ENCODE peak calls at places on chromosomes 5 and 9, in four cellular contexts. One of them, this sample, is unnamed.

GRCh38 chr9:12813960-12814876 is 39.4 kb downstream of the LURAP1L start:
- DNase-seq in K562: no peak
- DNase-seq in SK-N-SH: peak
- DNase-seq in GM12878: no peak
- DNase-seq in this sample: no peak

GRCh38 chr5:3220638-3221288 is 374.9 kb upstream of the IRX1 start:
- DNase-seq in SK-N-SH: no peak
- DNase-seq in GM12878: no peak
- DNase-seq in K562: no peak
- DNase-seq in this sample: no peak

GRCh38 chr9:75471549-75472114 is 383.3 kb downstream of the OSTF1 start:
- DNase-seq in K562: no peak
- DNase-seq in GM12878: no peak
- DNase-seq in SK-N-SH: no peak
- DNase-seq in this sample: no peak

GRCh38 chr9:100099722-100100042 is 639 bp downstream of the INVS start:
- DNase-seq in SK-N-SH: peak
- DNase-seq in K562: peak
- DNase-seq in GM12878: no peak
- DNase-seq in this sample: no peak

GRCh38 chr9:115133649-115134048 is 15.7 kb upstream of the TNC start:
- DNase-seq in K562: no peak
- DNase-seq in SK-N-SH: no peak
- DNase-seq in GM12878: no peak
- DNase-seq in this sample: no peak

GRCh38 chr5:101306391-101307137 is 403.5 kb upstream of the ST8SIA4 start:
- DNase-seq in GM12878: no peak
- DNase-seq in K562: no peak
- DNase-seq in SK-N-SH: no peak
- DNase-seq in this sample: no peak

GRCh38 chr9:131875828-131876485 is 136.1 kb upstream of the RAPGEF1 start:
- DNase-seq in K562: no peak
- DNase-seq in GM12878: no peak
- DNase-seq in SK-N-SH: no peak
- DNase-seq in this sample: no peak

GRCh38 chr5:145245354-145245753 is 589.8 kb downstream of the PRELID2 start:
- DNase-seq in GM12878: no peak
- DNase-seq in SK-N-SH: no peak
- DNase-seq in K562: no peak
- DNase-seq in this sample: no peak

GRCh38 chr9:134218230-134218629 is 53.9 kb upstream of the RNU6ATAC start:
- DNase-seq in GM12878: no peak
- DNase-seq in K562: no peak
- DNase-seq in SK-N-SH: peak
- DNase-seq in this sample: no peak

GRCh38 chr5:139104577-139105271 is 93.4 kb downstream of the SIL1 start:
- DNase-seq in SK-N-SH: no peak
- DNase-seq in K562: no peak
- DNase-seq in GM12878: no peak
- DNase-seq in this sample: no peak

GRCh38 chr5:6626494-6626893 is 6.3 kb downstream of the NSUN2 start:
- DNase-seq in GM12878: no peak
- DNase-seq in SK-N-SH: no peak
- DNase-seq in K562: no peak
- DNase-seq in this sample: no peak

GRCh38 chr9:107316795-107317661 is 33.9 kb downstream of the RAD23B start:
- DNase-seq in GM12878: no peak
- DNase-seq in K562: no peak
- DNase-seq in SK-N-SH: no peak
- DNase-seq in this sample: no peak

GRCh38 chr9:83047839-83048775 is 14.8 kb downstream of the RASEF start:
- DNase-seq in SK-N-SH: no peak
- DNase-seq in K562: no peak
- DNase-seq in GM12878: no peak
- DNase-seq in this sample: no peak

GRCh38 chr9:86500667-86501435 is 146.6 kb upstream of the TUT7 start:
- DNase-seq in GM12878: no peak
- DNase-seq in K562: no peak
- DNase-seq in SK-N-SH: no peak
- DNase-seq in this sample: no peak

GRCh38 chr9:94084314-94084713 is at the start of gene PTPDC1:
- DNase-seq in K562: peak
- DNase-seq in SK-N-SH: peak
- DNase-seq in GM12878: no peak
- DNase-seq in this sample: peak

GRCh38 chr9:93346240-93347112 is 105.0 kb upstream of the FAM120A start:
- DNase-seq in K562: no peak
- DNase-seq in SK-N-SH: peak
- DNase-seq in GM12878: no peak
- DNase-seq in this sample: peak

GRCh38 chr9:112074250-112075008 is 100.7 kb downstream of the SUSD1 start:
- DNase-seq in SK-N-SH: peak
- DNase-seq in K562: peak
- DNase-seq in GM12878: peak
- DNase-seq in this sample: peak

GRCh38 chr5:10933141-10933540 is 172.1 kb upstream of the DAP start:
- DNase-seq in K562: no peak
- DNase-seq in GM12878: no peak
- DNase-seq in SK-N-SH: no peak
- DNase-seq in this sample: no peak

GRCh38 chr9:105503873-105504272 is 54.1 kb upstream of the FKTN start:
- DNase-seq in SK-N-SH: no peak
- DNase-seq in GM12878: peak
- DNase-seq in K562: peak
- DNase-seq in this sample: no peak

GRCh38 chr9:132214027-132214622 is 52.3 kb downstream of the NTNG2 start:
- DNase-seq in GM12878: no peak
- DNase-seq in SK-N-SH: peak
- DNase-seq in K562: no peak
- DNase-seq in this sample: peak

GRCh38 chr5:147234098-147234824 is 565 bp upstream of the STK32A start:
- DNase-seq in GM12878: no peak
- DNase-seq in SK-N-SH: no peak
- DNase-seq in K562: no peak
- DNase-seq in this sample: peak

GRCh38 chr9:87547665-87548064 is 50.0 kb downstream of the DAPK1 start:
- DNase-seq in K562: no peak
- DNase-seq in GM12878: no peak
- DNase-seq in SK-N-SH: peak
- DNase-seq in this sample: no peak

GRCh38 chr5:134435525-134435924 is 23.8 kb upstream of the CDKN2AIPNL start:
- DNase-seq in GM12878: no peak
- DNase-seq in K562: no peak
- DNase-seq in SK-N-SH: no peak
- DNase-seq in this sample: no peak

GRCh38 chr5:60887096-60887495 is 43.0 kb upstream of the ELOVL7 start:
- DNase-seq in SK-N-SH: no peak
- DNase-seq in K562: no peak
- DNase-seq in GM12878: no peak
- DNase-seq in this sample: no peak

GRCh38 chr9:97387936-97388684 is 23.8 kb upstream of the TDRD7 start:
- DNase-seq in K562: no peak
- DNase-seq in SK-N-SH: no peak
- DNase-seq in GM12878: no peak
- DNase-seq in this sample: no peak

GRCh38 chr5:81313278-81313677 is 11.9 kb downstream of the ZCCHC9 start:
- DNase-seq in K562: no peak
- DNase-seq in SK-N-SH: no peak
- DNase-seq in GM12878: no peak
- DNase-seq in this sample: no peak

GRCh38 chr9:6564868-6565267 is 80.7 kb downstream of the GLDC start:
- DNase-seq in K562: no peak
- DNase-seq in GM12878: no peak
- DNase-seq in SK-N-SH: no peak
- DNase-seq in this sample: no peak

DNA sequence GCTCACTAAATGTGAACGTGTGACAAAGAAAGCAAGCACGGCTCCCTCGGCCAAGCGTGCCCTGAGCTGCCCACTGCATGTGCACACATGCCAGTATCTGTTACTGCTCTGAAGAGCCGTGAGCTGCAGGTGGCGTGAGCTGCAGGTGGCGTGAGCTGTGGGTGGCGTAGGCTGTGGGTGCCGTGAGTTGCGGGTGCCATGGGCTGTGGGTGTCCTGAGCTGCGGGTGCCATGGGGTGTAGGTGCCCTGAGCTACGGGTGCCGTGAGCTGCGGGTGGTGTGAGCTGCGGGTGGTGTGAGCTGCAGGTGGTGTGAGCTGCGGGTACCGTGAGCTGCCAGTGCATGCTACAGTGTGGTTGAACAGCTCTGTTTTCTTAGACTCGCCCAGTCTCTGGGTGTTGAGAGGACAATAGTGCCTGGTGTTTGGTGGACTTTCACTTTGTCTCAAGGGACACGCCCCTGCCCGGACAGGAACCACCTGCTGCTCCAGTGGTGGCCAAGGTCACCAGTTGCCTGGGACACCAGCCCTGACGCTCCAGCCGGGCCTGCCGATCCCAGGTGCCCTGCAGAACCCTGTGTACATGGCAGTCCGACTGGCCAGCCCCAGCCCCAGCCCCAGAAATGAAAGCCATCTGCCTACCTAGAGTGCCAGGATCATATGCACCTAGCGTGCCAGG is 6.7 kb downstream of the CCDC187 start:
- DNase-seq in GM12878: no peak
- DNase-seq in K562: no peak
- DNase-seq in SK-N-SH: no peak
- DNase-seq in this sample: no peak
- TF ChIP-seq USF1 in GM12878: no peak
- TF ChIP-seq USF1 in K562: no peak
- TF ChIP-seq USF1 in SK-N-SH: no peak
- TF ChIP-seq USF1 in this sample: no peak

DNA sequence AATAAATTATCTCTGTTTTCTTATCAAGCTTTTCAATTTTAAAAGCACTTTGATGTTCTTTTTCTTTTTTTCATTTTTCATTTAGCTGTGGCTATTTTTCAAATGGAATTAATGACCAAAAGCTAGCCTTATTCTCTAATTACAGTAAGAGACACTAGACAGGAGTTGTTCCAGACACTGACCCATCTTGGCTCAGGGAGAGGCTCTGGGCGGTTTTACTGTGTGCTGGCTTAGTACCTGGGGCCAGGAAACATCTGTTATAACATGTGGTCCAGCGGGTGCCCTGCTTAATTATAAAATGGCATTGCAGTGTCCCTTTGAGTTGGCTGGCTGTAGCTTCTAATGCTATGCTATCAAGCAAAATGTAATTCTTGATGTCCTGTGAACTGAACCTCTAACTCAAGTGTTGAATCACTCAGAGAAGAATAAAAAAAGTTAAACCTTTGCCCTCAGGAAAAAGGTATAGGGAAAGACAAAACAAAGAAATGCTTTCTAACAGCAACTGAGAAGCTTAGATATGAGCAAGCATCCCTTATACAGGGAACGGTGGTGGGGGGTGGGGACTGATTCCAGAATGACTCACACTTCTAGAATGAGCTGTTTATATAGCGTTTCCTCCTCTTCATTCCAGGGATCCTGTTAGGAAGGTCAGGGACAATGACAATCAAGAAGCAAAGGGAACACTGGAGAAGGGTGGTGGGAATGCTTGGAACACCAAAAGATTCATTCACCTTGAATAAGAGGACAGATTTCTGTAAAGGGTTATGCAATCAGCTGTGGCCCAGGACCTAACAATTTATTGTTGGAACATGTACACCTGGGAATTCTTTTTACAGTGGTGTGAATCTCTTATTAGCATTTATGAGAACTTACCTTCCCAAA is 58.7 kb upstream of the NFIB start:
- DNase-seq in GM12878: no peak
- DNase-seq in K562: peak
- DNase-seq in SK-N-SH: peak
- DNase-seq in this sample: no peak
- TF ChIP-seq USF1 in GM12878: no peak
- TF ChIP-seq USF1 in K562: no peak
- TF ChIP-seq USF1 in SK-N-SH: no peak
- TF ChIP-seq USF1 in this sample: no peak

DNA sequence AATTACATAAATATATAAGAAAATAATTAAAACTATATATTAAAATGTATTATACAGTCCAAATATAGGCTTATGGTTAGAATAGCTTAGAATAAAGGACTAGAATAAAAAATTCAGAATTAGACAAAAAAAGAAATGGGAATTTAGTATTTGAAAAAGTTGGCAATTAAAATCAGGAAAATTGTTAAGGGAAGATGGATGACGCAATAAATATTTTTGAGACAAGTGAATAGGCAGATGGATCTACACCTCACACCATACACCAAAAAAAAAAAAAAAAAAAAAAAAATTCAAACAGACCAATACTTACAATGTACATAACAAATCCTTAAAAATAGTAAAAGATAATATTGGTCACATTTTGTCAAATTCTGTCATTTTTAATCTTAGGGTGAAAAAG is 200.7 kb downstream of the TMEM232 start:
- DNase-seq in GM12878: no peak
- DNase-seq in K562: no peak
- DNase-seq in SK-N-SH: no peak
- DNase-seq in this sample: no peak
- TF ChIP-seq USF1 in GM12878: no peak
- TF ChIP-seq USF1 in K562: no peak
- TF ChIP-seq USF1 in SK-N-SH: no peak
- TF ChIP-seq USF1 in this sample: no peak

DNA sequence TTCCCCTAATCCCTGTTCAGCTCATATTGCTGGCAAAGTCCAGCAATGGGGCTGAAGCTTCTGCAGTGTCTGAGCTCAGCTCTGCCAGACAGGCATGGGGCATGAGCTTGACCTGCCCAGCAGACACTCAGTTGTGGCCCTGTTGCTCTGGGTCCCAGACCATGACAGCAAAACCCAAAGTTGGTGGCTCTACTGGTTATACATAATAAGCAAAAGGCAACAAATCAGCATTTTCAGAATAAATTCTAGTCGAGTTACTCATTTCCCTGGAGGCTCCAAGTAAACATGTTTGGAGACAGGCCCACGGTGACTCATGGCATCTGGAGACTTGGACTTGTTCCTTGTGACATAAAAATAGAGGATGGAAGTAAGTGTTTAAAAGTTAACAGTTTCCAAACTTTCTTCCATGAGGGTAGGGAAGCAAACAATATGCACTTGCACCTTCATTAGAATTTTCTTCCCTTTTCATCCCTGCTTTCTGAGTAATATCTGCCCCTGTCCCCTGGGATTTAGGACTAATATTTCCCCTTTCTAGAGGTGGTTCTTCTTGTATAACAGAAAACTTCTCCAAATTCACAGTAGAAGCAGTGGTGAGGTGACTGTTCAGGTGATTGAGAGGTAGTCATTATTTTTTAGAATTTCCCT is 60.1 kb upstream of the SLC2A8 start:
- DNase-seq in K562: no peak
- DNase-seq in GM12878: no peak
- DNase-seq in SK-N-SH: no peak
- DNase-seq in this sample: no peak
- TF ChIP-seq USF1 in K562: no peak
- TF ChIP-seq USF1 in GM12878: no peak
- TF ChIP-seq USF1 in SK-N-SH: no peak
- TF ChIP-seq USF1 in this sample: no peak